ENCODE peak calls at places on chromosomes 3 and 15, in eight cellular contexts. V is spleen, S is colonic mucosa, I is AG04450, F is fibroblast of lung, L is neural crest cell, R is fibroblast of pulmonary artery, J is heart right ventricle. H is an unnamed sample.
A peak's percentile ranks its signal among the peaks of the same experiment; 100 is the strongest.

GRCh38 chr3:126537730-126538281 is 13.9 kb downstream of the CHST13 start:
- DNase-seq in V (peak; percentile 70), J (no peak), S (no peak), F (no peak), I (no peak), R (no peak), L (no peak), H (no peak)

GRCh38 chr3:149307435-149307783 is 26.0 kb downstream of the TM4SF18 start:
- DNase-seq in I (no peak), V (no peak), L (no peak), J (no peak), F (no peak), S (no peak), R (no peak), H (no peak)

GRCh38 chr3:148881286-148881685 is 16.2 kb downstream of the CPA3 start:
- DNase-seq in I (no peak), L (no peak), V (no peak), R (peak; percentile 16), S (no peak), J (no peak), F (peak; percentile 70), H (no peak)

GRCh38 chr15:39969871-39970270 is 36.0 kb downstream of the EIF2AK4 start:
- DNase-seq in S (peak; percentile 79), R (peak; percentile 63), V (no peak), I (no peak), J (peak; percentile 43), L (no peak), F (peak; percentile 76), H (no peak)

GRCh38 chr3:123660276-123660675 is 75.4 kb upstream of the HACD2 start:
- DNase-seq in L (no peak), I (no peak), R (no peak), F (peak; percentile 39), V (no peak), S (no peak), J (no peak), H (no peak)

GRCh38 chr15:85329561-85330421 is 50.6 kb upstream of the AKAP13 start:
- DNase-seq in S (peak; percentile 64), R (peak; percentile 51), F (peak; percentile 51), V (peak; percentile 83), I (no peak), J (no peak), L (no peak), H (peak; percentile 79)

GRCh38 chr3:197354195-197355059 is 56.0 kb upstream of the DLG1 start:
- DNase-seq in R (peak; percentile 67), F (peak; percentile 78), L (peak; percentile 17), I (peak; percentile 49), V (no peak), J (peak; percentile 59), S (peak; percentile 38), H (no peak)

GRCh38 chr3:133599280-133599679 is 25.8 kb downstream of the CDV3 start:
- DNase-seq in V (no peak), J (no peak), S (no peak), L (no peak), I (no peak), F (no peak), R (no peak), H (no peak)

GRCh38 chr3:40166997-40167396 is 142.5 kb upstream of the EIF1B start:
- DNase-seq in V (no peak), S (no peak), L (no peak), F (no peak), I (no peak), R (no peak), J (no peak), H (no peak)

GRCh38 chr3:13213911-13214846 is 140.9 kb upstream of the IQSEC1 start:
- DNase-seq in L (no peak), R (no peak), F (no peak), S (no peak), I (no peak), V (peak; percentile 51), J (no peak), H (no peak)

GRCh38 chr3:80492162-80492561 is 724.4 kb upstream of the ROBO1 start:
- DNase-seq in S (no peak), J (no peak), F (no peak), R (no peak), I (no peak), V (no peak), L (no peak), H (no peak)

GRCh38 chr15:91357011-91357410 is 257.0 kb downstream of the SV2B start:
- DNase-seq in S (no peak), F (no peak), J (no peak), R (no peak), V (no peak), I (no peak), L (no peak), H (no peak)

GRCh38 chr3:52317601-52318000 is 1.5 kb downstream of the DNAH1 start:
- DNase-seq in L (peak; percentile 47), V (peak; percentile 92), I (no peak), F (peak; percentile 23), J (peak; percentile 58), R (peak; percentile 24), S (peak; percentile 79), H (no peak)

GRCh38 chr15:66594836-66595235 is 29.0 kb upstream of the LCTL start:
- DNase-seq in R (no peak), F (no peak), L (no peak), V (no peak), S (no peak), J (no peak), I (no peak), H (no peak)

GRCh38 chr15:89480505-89480904 is 15.9 kb downstream of the RHCG start:
- DNase-seq in L (no peak), V (no peak), S (no peak), J (no peak), F (no peak), R (no peak), I (no peak), H (no peak)

GRCh38 chr3:39447637-39448483 is 19.6 kb upstream of the MOBP start:
- DNase-seq in J (peak; percentile 75), L (peak; percentile 67), S (peak; percentile 90), R (peak; percentile 90), F (peak; percentile 69), V (no peak), I (peak; percentile 80), H (peak; percentile 17)

DNA sequence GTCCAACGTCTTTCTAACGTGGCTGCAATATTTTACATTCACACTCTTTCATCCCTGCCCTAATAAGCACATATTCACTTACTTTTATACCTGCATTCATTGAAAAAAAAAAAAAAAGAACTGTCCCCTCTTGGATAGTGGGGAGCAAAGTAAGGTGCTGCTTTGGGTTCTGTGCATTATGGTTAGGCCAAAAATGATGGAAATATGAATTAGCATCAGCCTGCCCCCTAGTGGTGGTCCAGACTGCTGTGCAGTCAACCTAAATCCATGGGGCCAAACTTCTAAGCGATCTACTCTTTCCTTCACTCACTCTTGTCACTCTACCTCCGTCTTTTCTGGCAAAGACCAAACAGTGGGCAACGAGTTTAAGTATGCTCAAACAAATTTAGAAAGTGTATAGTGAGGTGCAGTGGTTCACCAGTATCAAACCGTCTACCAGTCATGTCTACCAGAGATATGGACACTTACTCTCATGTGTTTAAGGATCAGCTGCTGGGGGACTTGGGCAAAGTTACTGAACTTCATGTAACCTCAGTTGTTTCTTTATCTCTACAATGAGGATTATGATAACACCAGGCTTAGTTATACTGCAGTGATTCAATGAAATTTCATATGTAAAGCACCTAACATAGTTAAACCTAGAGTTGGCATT is 61.5 kb upstream of the GRM7 start:
- DNase-seq in R (peak; percentile 6), S (peak; percentile 62), F (peak; percentile 15), I (no peak), V (no peak), L (peak; percentile 43), J (peak; percentile 9), H (no peak)
- TF ChIP-seq CTCF in R (peak; percentile 49), S (peak; percentile 75), F (peak; percentile 29), I (peak; percentile 50), V (peak; percentile 18), L (peak; percentile 84), J (peak; percentile 68), H (peak; percentile 84)

GRCh38 chr3:10286596-10287295 is 6.0 kb downstream of the GHRL start:
- DNase-seq in J (peak; percentile 59), I (peak; percentile 24), F (peak; percentile 80), S (no peak), L (no peak), V (no peak), R (peak; percentile 83), H (no peak)
- TF ChIP-seq CTCF in J (no peak), I (peak; percentile 57), F (peak; percentile 69), S (no peak), L (no peak), V (peak; percentile 22), R (peak; percentile 49), H (peak; percentile 70)

GRCh38 chr3:27326949-27327582 is 42.1 kb downstream of the NEK10 start:
- DNase-seq in V (no peak), I (no peak), S (no peak), F (no peak), L (no peak), R (no peak), J (no peak), H (no peak)

GRCh38 chr3:27326211-27326948 is 42.8 kb downstream of the NEK10 start:
- DNase-seq in S (no peak), F (peak; percentile 93), I (peak; percentile 96), L (no peak), J (peak; percentile 52), R (peak; percentile 82), V (no peak), H (no peak)

GRCh38 chr3:27324695-27325094 is 44.5 kb downstream of the NEK10 start:
- DNase-seq in V (no peak), J (no peak), R (no peak), I (no peak), L (no peak), F (peak; percentile 5), S (no peak), H (no peak)

GRCh38 chr3:27323087-27323570 is 46.1 kb downstream of the NEK10 start:
- DNase-seq in I (no peak), F (no peak), R (no peak), J (no peak), L (no peak), V (no peak), S (no peak), H (no peak)

DNA sequence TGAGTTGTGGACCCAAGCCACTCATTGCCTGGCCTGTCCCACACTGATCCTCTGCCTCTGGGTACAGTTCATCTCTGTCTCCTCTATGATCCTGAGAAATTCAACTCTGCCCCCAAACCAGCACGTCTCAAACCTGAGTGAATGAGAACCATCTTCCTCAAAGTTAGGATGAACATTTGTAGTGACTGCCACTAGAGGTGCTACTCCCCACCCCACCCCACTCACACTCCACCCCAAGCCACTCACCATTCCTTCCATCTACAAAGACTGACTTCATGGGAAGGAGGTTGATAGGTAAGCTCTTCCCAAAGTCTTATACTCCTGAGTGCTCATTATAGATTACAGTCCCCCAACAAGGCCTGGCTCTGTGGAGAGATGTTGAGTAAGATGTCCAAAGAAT is 43.8 kb downstream of the NEK10 start:
- DNase-seq in I (no peak), F (no peak), S (no peak), L (no peak), V (no peak), R (no peak), J (no peak), H (no peak)
- TF ChIP-seq CTCF in I (peak; percentile 4), F (no peak), S (no peak), L (no peak), V (no peak), R (peak; percentile 6), J (no peak), H (peak; percentile 53)

DNA sequence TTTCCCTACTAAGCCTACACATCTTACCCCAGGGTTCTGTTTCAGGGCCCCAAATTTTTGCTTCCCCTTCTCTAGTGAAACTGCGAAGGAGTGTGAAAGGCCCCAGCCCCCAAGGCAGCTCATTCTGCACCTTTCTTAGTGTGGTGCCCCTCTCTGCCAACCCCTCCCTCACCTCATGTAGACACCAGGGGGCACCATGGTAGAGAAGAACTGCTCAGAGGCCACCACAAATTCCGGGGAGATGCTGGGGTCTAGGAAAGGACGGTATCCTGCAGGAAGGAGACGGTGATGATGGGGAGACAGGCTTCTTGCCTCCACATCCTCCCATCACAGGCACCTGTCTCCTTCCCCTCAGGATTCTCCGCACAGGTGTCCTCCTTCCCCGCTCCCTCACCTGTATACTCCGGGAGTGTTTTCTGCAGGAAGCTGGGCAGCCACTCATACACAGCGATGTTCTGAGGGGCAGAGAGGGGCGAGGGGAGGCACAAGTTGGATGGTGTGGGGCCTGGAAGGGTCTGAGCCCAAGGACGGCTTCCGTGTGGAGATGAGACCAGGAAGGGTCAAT is 3.6 kb downstream of the DUOX2 start:
- DNase-seq in V (no peak), J (no peak), F (no peak), S (no peak), R (no peak), I (no peak), L (no peak), H (no peak)
- TF ChIP-seq CTCF in V (no peak), J (no peak), F (no peak), S (no peak), R (no peak), I (peak; percentile 26), L (no peak), H (peak; percentile 28)